ENCODE peak calls at places on chromosome 2, in five cellular contexts. U is testis; W is NCI-H82; Y is GM13977; D is activated CD4-positive, alpha-beta T cell treated with anti-CD3 and anti-CD28 coated beads, Interleukin-2, amount 50 U/mL, for 1 hour. C is an unnamed sample.

GRCh38 chr2:216519154-216519762 is 20.6 kb downstream of the RPL37A start:
- DNase-seq in U (peak), W (peak), Y (peak), D (peak), C (peak)

GRCh38 chr2:20419752-20420151 is 27.1 kb upstream of the RHOB start:
- DNase-seq in U (no peak), W (no peak), Y (no peak), D (no peak), C (no peak)

GRCh38 chr2:173034143-173034542 is 41.5 kb upstream of the MAP3K20 start:
- DNase-seq in U (no peak), W (no peak), Y (no peak), D (no peak), C (no peak)

GRCh38 chr2:221075203-221075602 is 496.9 kb downstream of the EPHA4 start:
- DNase-seq in U (no peak), W (no peak), Y (no peak), D (no peak), C (no peak)

GRCh38 chr2:46471-47345 is at the start of gene FAM110C:
- DNase-seq in U (peak), W (no peak), Y (peak), D (peak), C (peak)

GRCh38 chr2:164719996-164720941 is 99.0 kb upstream of the GRB14 start:
- DNase-seq in U (no peak), W (no peak), Y (no peak), D (no peak), C (no peak)

GRCh38 chr2:28613616-28614501 is 118.0 kb downstream of the PLB1 start:
- DNase-seq in U (no peak), W (no peak), Y (no peak), D (peak), C (no peak)

GRCh38 chr2:25322313-25322712 is 19.4 kb downstream of the DNMT3A start:
- DNase-seq in U (no peak), W (peak), Y (no peak), D (no peak), C (no peak)

GRCh38 chr2:7098816-7099215 is 181.6 kb downstream of the RNF144A start:
- DNase-seq in U (no peak), W (no peak), Y (no peak), D (no peak), C (no peak)

GRCh38 chr2:37365669-37366068 is 21.2 kb downstream of the QPCT start:
- DNase-seq in U (no peak), W (no peak), Y (no peak), D (no peak), C (no peak)

GRCh38 chr2:235004289-235004903 is 52.6 kb downstream of the SH3BP4 start:
- DNase-seq in U (no peak), W (no peak), Y (no peak), D (no peak), C (no peak)